ENCODE peak calls at places on chromosome 3, in seven cellular contexts. U, N, P, Q, X, Z and I are unnamed samples.

GRCh38 chr3:13011369-13012227 is 61.6 kb downstream of the IQSEC1 start:
- DNase-seq in U (no peak), X (no peak), N (peak), P (no peak), Z (no peak), Q (no peak), I (no peak)

GRCh38 chr3:72185549-72186484 is 400.9 kb upstream of the PROK2 start:
- DNase-seq in Q (no peak), N (no peak), X (no peak), U (no peak), P (no peak), Z (no peak), I (no peak)

GRCh38 chr3:156605686-156606605 is 51.0 kb upstream of the SSR3 start:
- DNase-seq in X (peak), Q (peak), Z (no peak), N (peak), P (peak), U (peak), I (no peak)

GRCh38 chr3:29381595-29381994 is 100.7 kb downstream of the RBMS3 start:
- DNase-seq in Q (no peak), P (no peak), U (no peak), N (no peak), Z (no peak), X (no peak), I (no peak)

GRCh38 chr3:100047455-100048141 is 66.7 kb downstream of the FILIP1L start:
- DNase-seq in N (no peak), Z (peak), Q (no peak), X (no peak), U (no peak), P (no peak), I (no peak)

GRCh38 chr3:129023909-129024308 is 22.8 kb downstream of the EFCC1 start:
- DNase-seq in U (no peak), P (no peak), Q (no peak), N (no peak), X (peak), Z (peak), I (no peak)

GRCh38 chr3:185268194-185268809 is 14.5 kb upstream of the EHHADH start:
- DNase-seq in Z (no peak), Q (no peak), P (no peak), X (no peak), U (no peak), N (no peak), I (no peak)

GRCh38 chr3:190644035-190644434 is 130.2 kb downstream of the IL1RAP start:
- DNase-seq in X (no peak), Q (no peak), N (no peak), Z (no peak), P (no peak), U (no peak), I (no peak)

GRCh38 chr3:134483195-134483890 is 2.4 kb downstream of the ANAPC13 start:
- DNase-seq in U (no peak), P (no peak), Q (no peak), N (no peak), X (no peak), Z (no peak), I (no peak)

GRCh38 chr3:43539321-43539720 is 82.5 kb downstream of the ANO10 start:
- DNase-seq in U (no peak), P (no peak), Q (no peak), N (no peak), X (no peak), Z (no peak), I (no peak)

DNA sequence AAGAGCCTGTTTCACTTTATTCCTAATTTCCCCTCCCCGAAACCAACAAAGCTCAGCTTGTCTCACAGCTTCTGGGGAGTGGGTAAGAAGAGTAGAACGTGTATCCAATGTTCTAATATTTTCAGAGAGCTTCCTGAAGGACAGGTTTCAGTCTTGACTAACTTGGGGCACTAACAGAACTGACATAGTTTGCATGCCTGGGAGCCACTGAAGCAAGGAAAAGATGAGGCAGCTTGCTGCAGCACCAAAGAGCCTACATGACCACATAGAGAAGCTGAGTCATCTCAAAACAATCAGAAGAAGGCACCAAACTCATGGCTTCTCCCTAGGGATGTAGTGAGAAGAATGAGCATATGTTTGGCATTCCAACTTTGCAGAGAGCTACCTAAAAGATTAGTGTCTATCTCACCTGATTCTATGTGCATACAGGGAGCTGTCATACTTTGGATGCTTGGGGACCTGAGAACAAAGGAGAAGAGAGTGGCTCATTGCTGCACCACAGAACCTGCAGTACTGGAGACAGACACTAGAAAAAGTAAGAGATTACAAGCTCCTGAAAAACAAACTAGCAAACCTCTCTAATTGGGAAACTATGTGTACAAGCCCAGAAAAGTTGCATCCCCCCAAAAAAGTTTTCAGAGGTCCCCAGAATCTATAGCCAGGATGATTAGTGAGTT is 86.9 kb downstream of the DCLK3 start:
- DNase-seq in N (no peak), Q (no peak), U (no peak), P (no peak), X (peak), Z (peak), I (no peak)
- TF ChIP-seq CTCF in N (no peak), Q (no peak), U (no peak), P (no peak), X (no peak), Z (no peak), I (no peak)

GRCh38 chr3:138351916-138352555 is 3.7 kb downstream of the MRAS start:
- DNase-seq in Q (no peak), U (peak), N (no peak), X (no peak), Z (no peak), P (no peak), I (no peak)

GRCh38 chr3:138348107-138348949 is at the start of gene MRAS:
- DNase-seq in U (peak), P (peak), Q (peak), Z (peak), X (peak), N (peak), I (peak)

GRCh38 chr3:138351151-138351550 is 2.8 kb downstream of the MRAS start:
- DNase-seq in Q (no peak), U (no peak), Z (no peak), N (no peak), P (no peak), X (no peak), I (no peak)

GRCh38 chr3:138348950-138349739 is 766 bp downstream of the MRAS start:
- DNase-seq in Z (peak), X (no peak), N (no peak), P (no peak), Q (peak), U (no peak), I (no peak)

GRCh38 chr3:138349926-138350665 is 1.7 kb downstream of the MRAS start:
- DNase-seq in N (no peak), U (no peak), P (no peak), Z (no peak), X (no peak), Q (peak), I (no peak)
- H3K27ac ChIP-seq in N (peak), U (peak), P (peak), Z (no peak), X (no peak), Q (peak), I (peak)

GRCh38 chr3:98763814-98764691 is 913 bp downstream of the ST3GAL6 start:
- DNase-seq in N (no peak), Z (no peak), X (no peak), P (no peak), U (no peak), Q (no peak), I (no peak)
- H3K4me3 ChIP-seq in N (no peak), Z (no peak), X (no peak), P (peak), U (peak), Q (no peak), I (peak)

DNA sequence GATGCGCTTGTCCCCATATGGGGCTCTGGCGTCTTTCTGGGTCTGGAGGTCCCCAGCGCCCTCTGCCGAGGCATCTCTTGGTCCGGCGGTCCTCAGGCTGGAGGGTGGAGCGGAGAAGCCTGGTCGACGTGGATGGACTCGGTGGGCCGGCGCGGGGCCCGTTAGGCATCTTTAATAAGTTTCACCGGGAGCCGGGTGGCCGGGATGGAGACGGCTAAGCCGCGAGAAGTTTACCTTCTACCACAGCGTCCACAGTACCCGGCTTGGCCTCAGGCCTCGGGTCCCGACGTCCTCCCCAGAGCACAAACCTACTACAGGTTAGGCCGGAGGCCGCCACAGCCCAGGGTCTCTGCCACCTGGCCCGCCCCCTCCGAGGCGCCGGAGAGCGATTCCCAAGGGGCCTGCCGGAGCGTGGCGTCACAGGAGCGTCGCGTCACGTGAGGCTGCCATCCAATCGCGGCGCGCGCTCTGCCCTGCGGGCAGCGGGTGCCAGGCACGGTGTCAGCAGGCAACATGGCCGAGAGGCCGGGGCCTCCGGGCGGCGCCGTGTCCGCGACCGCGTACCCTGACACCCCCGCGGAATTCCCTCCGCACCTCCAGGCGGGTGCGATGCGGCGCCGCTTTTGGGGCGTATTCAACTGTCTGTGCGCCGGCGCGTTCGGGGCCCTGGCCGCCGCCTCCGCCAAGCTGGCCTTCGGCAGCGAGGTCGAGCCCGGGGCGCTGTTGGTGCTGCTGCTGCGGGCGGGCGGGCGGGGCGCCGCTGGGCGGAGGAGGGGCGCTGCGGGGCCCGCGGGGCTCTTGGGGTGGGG is at the start of gene TMEM42:
- DNase-seq in N (peak), Q (peak), U (peak), Z (peak), P (peak), X (peak), I (peak)
- TF ChIP-seq CTCF in N (no peak), Q (no peak), U (peak), Z (no peak), P (peak), X (no peak), I (peak)

GRCh38 chr3:177760803-177761202 is 563.5 kb upstream of the TBL1XR1 start:
- DNase-seq in N (no peak), U (no peak), Q (no peak), Z (no peak), X (no peak), P (no peak), I (no peak)

DNA sequence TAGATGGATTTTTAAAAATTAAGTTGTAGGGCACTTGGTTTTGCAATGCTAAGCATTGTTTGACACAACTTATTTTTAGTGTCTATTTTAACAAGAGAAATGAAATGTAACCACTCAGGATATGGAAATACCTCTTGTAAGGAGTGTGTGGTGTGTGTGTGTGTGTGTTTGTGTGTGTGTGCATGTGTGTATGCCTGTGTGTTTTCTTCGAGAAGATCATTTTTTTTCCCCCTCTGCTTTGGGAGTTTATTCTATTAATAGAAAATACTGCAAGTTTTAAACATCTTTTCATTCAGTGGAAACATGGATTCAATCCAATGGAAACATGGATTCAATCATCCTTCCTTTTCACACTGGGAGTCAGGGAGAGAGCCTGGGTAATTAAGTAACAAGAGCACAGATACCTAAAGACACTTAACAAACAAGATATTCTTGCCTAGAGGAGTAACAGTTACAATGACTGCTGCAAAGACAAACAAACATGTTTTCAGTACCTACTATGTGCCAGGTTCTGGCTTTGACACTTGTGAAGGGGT is 567.2 kb upstream of the TBL1XR1 start:
- DNase-seq in P (no peak), N (no peak), U (no peak), Q (no peak), Z (no peak), X (no peak), I (no peak)
- H3K27ac ChIP-seq in P (no peak), N (peak), U (no peak), Q (no peak), Z (no peak), X (no peak), I (no peak)

GRCh38 chr3:123352134-123352554 is 96.7 kb downstream of the ADCY5 start:
- DNase-seq in X (no peak), N (no peak), U (peak), Q (peak), P (no peak), Z (no peak), I (no peak)

GRCh38 chr3:123353852-123354238 is 95.0 kb downstream of the ADCY5 start:
- DNase-seq in N (no peak), U (no peak), Z (no peak), Q (no peak), X (no peak), P (no peak), I (no peak)

GRCh38 chr3:123361019-123361418 is 87.9 kb downstream of the ADCY5 start:
- DNase-seq in N (no peak), U (no peak), P (no peak), X (no peak), Z (no peak), Q (peak), I (no peak)

GRCh38 chr3:123353227-123353851 is 95.6 kb downstream of the ADCY5 start:
- DNase-seq in X (no peak), U (no peak), Z (no peak), N (no peak), Q (peak), P (no peak), I (no peak)

GRCh38 chr3:123357275-123357674 is 91.6 kb downstream of the ADCY5 start:
- DNase-seq in P (no peak), Z (no peak), N (no peak), Q (no peak), U (no peak), X (no peak), I (no peak)
- H3K4me3 ChIP-seq in P (no peak), Z (no peak), N (no peak), Q (no peak), U (no peak), X (no peak), I (no peak)

GRCh38 chr3:69299344-69299743 is 86.5 kb downstream of the FRMD4B start:
- DNase-seq in X (no peak), Q (no peak), N (no peak), Z (no peak), P (no peak), U (no peak), I (no peak)
- TF ChIP-seq CTCF in X (no peak), Q (no peak), N (no peak), Z (no peak), P (no peak), U (no peak), I (no peak)

GRCh38 chr3:123376451-123377172 is 72.3 kb downstream of the ADCY5 start:
- DNase-seq in N (no peak), U (no peak), Z (no peak), Q (peak), P (no peak), X (no peak), I (no peak)
- H3K27ac ChIP-seq in N (peak), U (peak), Z (no peak), Q (no peak), P (peak), X (no peak), I (no peak)